ENCODE peak calls at places on chromosomes 4 and X, in six cellular contexts. I is IMR-90, N is H1, O is neuronal stem cell, V is H9, J is trophoblast cell. K is an unnamed sample.
A peak's percentile ranks its signal among the peaks of the same experiment; 100 is the strongest.

GRCh38 chr4:122341906-122342305 is 36.9 kb upstream of the ADAD1 start:
- DNase-seq in I (peak; percentile 87), N (no peak), O (no peak), V (no peak), J (peak; percentile 76), K (peak; percentile 80)

GRCh38 chr4:181661090-181661489 is 582.1 kb upstream of the TENM3 start:
- DNase-seq in I (peak; percentile 85), N (no peak), O (no peak), V (no peak), J (peak; percentile 21), K (no peak)

GRCh38 chrX:26581086-26581485 is 365.1 kb downstream of the MAGEB5 start:
- DNase-seq in I (peak; percentile 33), N (no peak), O (no peak), V (no peak), J (peak; percentile 6), K (no peak)

GRCh38 chr4:108683479-108683878 is 33.1 kb downstream of the OSTC start:
- DNase-seq in I (peak; percentile 41), N (no peak), O (no peak), V (no peak), J (peak; percentile 18), K (peak; percentile 50)

GRCh38 chr4:183563874-183564273 is 59.0 kb downstream of the ING2 start:
- DNase-seq in I (peak; percentile 28), N (no peak), O (no peak), V (no peak), J (peak; percentile 89), K (peak; percentile 44)

GRCh38 chr4:28462766-28463165 is 1602.1 kb downstream of the STIM2 start:
- DNase-seq in I (peak; percentile 4), N (no peak), O (no peak), V (no peak), J (no peak), K (no peak)

GRCh38 chrX:39214380-39215126 is 413.3 kb downstream of the MID1IP1 start:
- DNase-seq in I (no peak), N (no peak), O (no peak), V (no peak), J (no peak), K (no peak)

GRCh38 chrX:155028192-155028591 is 1.5 kb downstream of the FUNDC2 start:
- DNase-seq in I (no peak), N (no peak), O (no peak), V (no peak), J (no peak), K (no peak)

GRCh38 chrX:153530411-153531145 is 13.1 kb downstream of the ATP2B3 start:
- DNase-seq in I (no peak), N (no peak), O (no peak), V (no peak), J (no peak), K (no peak)

GRCh38 chr4:681736-682451 is 7.1 kb downstream of the SLC49A3 start:
- DNase-seq in I (no peak), N (no peak), O (no peak), V (peak; percentile 70), J (peak; percentile 90), K (no peak)

GRCh38 chrX:132958086-132958703 is at the start of gene HS6ST2:
- DNase-seq in I (no peak), N (no peak), O (peak; percentile 27), V (peak; percentile 48), J (peak; percentile 19), K (peak; percentile 14)

GRCh38 chr4:87614292-87614890 is 6.1 kb downstream of the DSPP start:
- DNase-seq in I (no peak), N (no peak), O (no peak), V (no peak), J (no peak), K (no peak)

GRCh38 chrX:2700405-2701320 is 9.6 kb downstream of the CD99 start:
- DNase-seq in I (no peak), N (no peak), O (no peak), V (no peak), J (no peak), K (no peak)

GRCh38 chr4:102809691-102810090 is 17.7 kb downstream of the UBE2D3 start:
- DNase-seq in I (peak; percentile 62), N (no peak), O (no peak), V (no peak), J (no peak), K (no peak)

GRCh38 chrX:47497274-47497673 is 14.3 kb upstream of the ZNF41 start:
- DNase-seq in I (peak; percentile 38), N (no peak), O (no peak), V (no peak), J (no peak), K (peak; percentile 34)

GRCh38 chrX:35711281-35711680 is 86.9 kb upstream of the MAGEB16 start:
- DNase-seq in I (no peak), N (no peak), O (no peak), V (no peak), J (no peak), K (peak; percentile 74)

GRCh38 chr4:153228512-153229145 is 24.4 kb downstream of the TRIM2 start:
- DNase-seq in I (no peak), N (no peak), O (no peak), V (no peak), J (no peak), K (no peak)

GRCh38 chr4:26362745-26363439 is 42.1 kb downstream of the RBPJ start:
- DNase-seq in I (peak; percentile 56), N (no peak), O (no peak), V (no peak), J (no peak), K (no peak)

GRCh38 chr4:15295421-15296162 is 132.2 kb upstream of the C1QTNF7 start:
- DNase-seq in I (no peak), N (no peak), O (no peak), V (no peak), J (peak; percentile 64), K (no peak)

GRCh38 chrX:107978707-107979307 is 3.4 kb downstream of the TEX13B start:
- DNase-seq in I (peak; percentile 19), N (no peak), O (peak; percentile 20), V (peak; percentile 40), J (peak; percentile 41), K (peak; percentile 37)

GRCh38 chr4:7429069-7429416 is 5.7 kb downstream of the PSAPL1 start:
- DNase-seq in I (no peak), N (no peak), O (no peak), V (no peak), J (no peak), K (no peak)

GRCh38 chr4:169583563-169583962 is 28.8 kb downstream of the NEK1 start:
- DNase-seq in I (peak; percentile 71), N (no peak), O (no peak), V (no peak), J (no peak), K (peak; percentile 49)

GRCh38 chr4:169582203-169582602 is 30.2 kb downstream of the NEK1 start:
- DNase-seq in I (no peak), N (no peak), O (no peak), V (no peak), J (no peak), K (no peak)

GRCh38 chr4:169582706-169583105 is 29.7 kb downstream of the NEK1 start:
- DNase-seq in I (peak; percentile 60), N (no peak), O (no peak), V (no peak), J (no peak), K (peak; percentile 16)
- H4K91ac ChIP-seq in I (no peak overlapping the region), N (no peak overlapping the region), O (no peak overlapping the region), V (no peak overlapping the region), J (no peak overlapping the region), K (no peak overlapping the region)

GRCh38 chr4:65791111-65791806 is 121.0 kb upstream of the EPHA5 start:
- DNase-seq in I (no peak), N (no peak), O (no peak), V (no peak), J (no peak), K (no peak)

GRCh38 chr4:65789850-65790249 is 119.6 kb upstream of the EPHA5 start:
- DNase-seq in I (no peak), N (no peak), O (no peak), V (no peak), J (no peak), K (no peak)

GRCh38 chr4:65789341-65789740 is 119.1 kb upstream of the EPHA5 start:
- DNase-seq in I (no peak), N (no peak), O (no peak), V (no peak), J (no peak), K (no peak)

DNA sequence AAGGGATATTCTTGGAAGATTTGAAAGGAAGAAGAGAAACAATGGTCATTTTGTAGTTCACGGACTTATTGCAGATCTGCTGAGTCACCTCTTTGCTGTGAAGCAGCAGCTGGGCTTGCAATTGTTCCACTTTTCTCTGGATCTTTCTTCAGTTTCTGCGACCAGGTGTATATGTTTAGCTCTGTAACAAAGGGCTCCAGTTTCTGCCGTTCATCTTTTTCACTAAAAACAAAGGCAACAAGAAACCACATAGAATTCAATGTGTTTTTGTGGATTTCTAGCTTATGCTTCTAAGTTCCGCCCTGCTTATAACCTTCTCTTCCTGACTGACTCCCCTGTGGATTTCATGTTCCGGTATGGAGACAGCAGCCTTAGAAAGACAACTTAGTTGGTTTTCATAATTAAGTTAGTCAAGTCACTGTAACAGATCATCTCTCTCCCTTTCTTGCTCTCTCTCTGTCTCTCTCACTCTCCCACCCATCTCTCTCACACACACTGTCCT is 121.6 kb upstream of the EPHA5 start:
- DNase-seq in I (no peak), N (no peak), O (peak; percentile 6), V (no peak), J (no peak), K (peak; percentile 12)
- H4K8ac ChIP-seq in I (no peak overlapping the region), N (no peak overlapping the region), O (no peak overlapping the region), V (no peak overlapping the region), J (no peak overlapping the region), K (no peak overlapping the region)

GRCh38 chr4:53076335-53076958 is 214.3 kb downstream of the RASL11B start:
- DNase-seq in I (no peak), N (no peak), O (no peak), V (no peak), J (no peak), K (no peak)

GRCh38 chr4:53075162-53075785 is 213.2 kb downstream of the RASL11B start:
- DNase-seq in I (no peak), N (no peak), O (no peak), V (no peak), J (no peak), K (no peak)
- H4K91ac ChIP-seq in I (no peak overlapping the region), N (no peak overlapping the region), O (no peak overlapping the region), V (no peak overlapping the region), J (no peak overlapping the region), K (no peak overlapping the region)

GRCh38 chrX:77899081-77899828 is at the start of gene COX7B:
- DNase-seq in I (peak; percentile 96), N (peak; percentile 43), O (peak; percentile 89), V (peak; percentile 72), J (peak; percentile 98), K (peak; percentile 98)
- H4K8ac ChIP-seq in I (peak within 1 kb of the TSS; percentile 20), N (no peak within 1 kb of the TSS), O (no peak within 1 kb of the TSS), V (no peak within 1 kb of the TSS), J (peak within 1 kb of the TSS; percentile 82), K (no peak within 1 kb of the TSS)

GRCh38 chr4:189377576-189377975 is 563.1 kb upstream of the FRG1 start:
- DNase-seq in I (no peak), N (no peak), O (no peak), V (no peak), J (no peak), K (no peak)

GRCh38 chr4:189374176-189374575 is 566.5 kb upstream of the FRG1 start:
- DNase-seq in I (no peak), N (no peak), O (no peak), V (no peak), J (no peak), K (no peak)

DNA sequence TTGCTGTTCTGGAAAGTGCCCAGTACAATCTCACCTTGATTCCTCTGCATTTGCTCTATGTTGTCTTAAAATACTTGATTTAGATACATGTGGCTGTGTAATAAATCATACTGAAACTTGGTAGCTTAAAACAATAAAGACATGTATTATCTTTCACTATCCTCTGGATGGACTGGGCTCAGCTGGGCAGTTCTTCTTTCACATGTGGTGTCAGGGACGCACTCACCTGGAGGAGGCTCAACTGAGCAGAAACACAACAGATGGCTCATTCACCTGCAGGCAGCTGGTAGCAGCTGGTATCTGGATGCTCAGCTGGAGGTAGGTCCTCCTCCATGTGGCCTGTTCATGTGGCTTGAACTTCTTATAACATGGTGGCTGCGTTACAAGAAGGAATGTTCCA is 563.8 kb upstream of the FRG1 start:
- DNase-seq in I (no peak), N (no peak), O (no peak), V (no peak), J (no peak), K (no peak)
- H4K91ac ChIP-seq in I (no peak overlapping the region), N (no peak overlapping the region), O (no peak overlapping the region), V (no peak overlapping the region), J (no peak overlapping the region), K (no peak overlapping the region)